ENCODE peak calls at places on chromosomes 2 and 18, in nine cellular contexts. F is activated naive CD4-positive, alpha-beta T cell treated with Interleukin-2 at 50 U/mL for 16 hours; J is stimulated activated CD8-positive, alpha-beta memory T cell treated with anti-CD3 and anti-CD28 coated beads, Interleukin-7, amount 100 ng/mL, for 1 hour; A is HCT116; X is endothelial cell of umbilical vein; P is A549; V is dermis microvascular lymphatic vessel endothelial cell; C is PC-3; K is GM06990. E is an unnamed sample.

GRCh38 chr2:74743778-74744177 is 89.7 kb downstream of the SEMA4F start:
- DNase-seq in F (no peak), J (no peak), A (no peak), X (no peak), P (no peak), V (no peak), C (no peak), K (no peak), E (no peak)

GRCh38 chr2:113136828-113137775 is 9.7 kb downstream of the IL1RN start:
- DNase-seq in F (peak; percentile 30), J (no peak), A (no peak), X (peak; percentile 42), P (peak; percentile 58), V (peak; percentile 9), C (peak; percentile 74), K (no peak), E (no peak)

GRCh38 chr2:229154381-229154780 is 116.7 kb downstream of the PID1 start:
- DNase-seq in F (no peak), J (no peak), A (no peak), X (no peak), P (no peak), V (no peak), C (no peak), K (no peak), E (no peak)

GRCh38 chr2:20488782-20489181 is 41.9 kb downstream of the RHOB start:
- DNase-seq in F (no peak), J (no peak), A (no peak), X (no peak), P (no peak), V (no peak), C (no peak), K (no peak), E (no peak)

GRCh38 chr2:222423632-222424280 is 587 bp upstream of the SGPP2 start:
- DNase-seq in F (peak; percentile 73), J (no peak), A (no peak), X (no peak), P (no peak), V (no peak), C (no peak), K (peak; percentile 67), E (no peak)

GRCh38 chr2:113877651-113878594 is 12.0 kb upstream of the ACTR3 start:
- DNase-seq in F (no peak), J (no peak), A (peak; percentile 85), X (peak; percentile 36), P (peak; percentile 40), V (no peak), C (peak; percentile 74), K (no peak), E (no peak)

GRCh38 chr2:162475661-162476060 is 131.7 kb downstream of the GCA start:
- DNase-seq in F (no peak), J (no peak), A (no peak), X (no peak), P (no peak), V (no peak), C (peak; percentile 56), K (no peak), E (no peak)

GRCh38 chr2:23843051-23843976 is 83.6 kb downstream of the ATAD2B start:
- DNase-seq in F (no peak), J (no peak), A (no peak), X (no peak), P (no peak), V (no peak), C (no peak), K (no peak), E (no peak)

GRCh38 chr2:234137400-234138014 is 87.0 kb downstream of the SPP2 start:
- DNase-seq in F (no peak), J (no peak), A (no peak), X (peak; percentile 68), P (peak; percentile 53), V (no peak), C (peak; percentile 89), K (no peak), E (no peak)

GRCh38 chr18:34543940-34544339 is 166.2 kb upstream of the DTNA start:
- DNase-seq in F (no peak), J (no peak), A (no peak), X (no peak), P (no peak), V (no peak), C (no peak), K (peak; percentile 10), E (no peak)

GRCh38 chr2:101736233-101736632 is 38.7 kb downstream of the MAP4K4 start:
- DNase-seq in F (no peak), J (no peak), A (no peak), X (no peak), P (no peak), V (no peak), C (no peak), K (no peak), E (no peak)

GRCh38 chr2:39188958-39189499 is 54.7 kb downstream of the CDKL4 start:
- DNase-seq in F (no peak), J (no peak), A (no peak), X (no peak), P (no peak), V (no peak), C (no peak), K (no peak), E (no peak)

GRCh38 chr2:101089419-101089818 is 61.8 kb downstream of the TBC1D8 start:
- DNase-seq in F (no peak), J (no peak), A (no peak), X (no peak), P (no peak), V (no peak), C (no peak), K (peak; percentile 54), E (no peak)

GRCh38 chr18:48832961-48833700 is 117.6 kb downstream of the SMAD7 start:
- DNase-seq in F (no peak), J (no peak), A (peak; percentile 84), X (no peak), P (peak; percentile 46), V (no peak), C (peak; percentile 81), K (no peak), E (no peak)

GRCh38 chr2:127563458-127564428 is 28.3 kb downstream of the MYO7B start:
- DNase-seq in F (no peak), J (no peak), A (no peak), X (no peak), P (no peak), V (no peak), C (no peak), K (peak; percentile 82), E (no peak)

GRCh38 chr2:216090369-216090786 is 8.7 kb downstream of the TMEM169 start:
- DNase-seq in F (no peak), J (no peak), A (no peak), X (no peak), P (no peak), V (no peak), C (no peak), K (peak; percentile 31), E (no peak)

GRCh38 chr2:118667964-118668363 is 179.5 kb downstream of the EN1 start:
- DNase-seq in F (no peak), J (no peak), A (no peak), X (no peak), P (peak; percentile 8), V (no peak), C (peak; percentile 27), K (no peak), E (no peak)

GRCh38 chr2:26164231-26164630 is 8.7 kb upstream of the GAREM2 start:
- DNase-seq in F (no peak), J (no peak), A (no peak), X (no peak), P (no peak), V (no peak), C (no peak), K (no peak), E (no peak)